ENCODE peak calls at places on chromosomes 1 and 21, in four cellular contexts. Y is WTC11, L is GM12878, H is K562. Z is an unnamed sample.

GRCh38 chr1:41902669-41903068 is 16.1 kb downstream of the HIVEP3 start:
- DNase-seq in Y (no peak), L (no peak), H (no peak), Z (no peak)

GRCh38 chr21:25385912-25386474 is 221.3 kb downstream of the MRPL39 start:
- DNase-seq in Y (peak), L (no peak), H (peak), Z (peak)

GRCh38 chr1:94013331-94013925 is 104.2 kb upstream of the GCLM start:
- DNase-seq in Y (no peak), L (no peak), H (no peak), Z (no peak)

GRCh38 chr21:17989780-17990179 is 170.6 kb upstream of the C21orf91 start:
- DNase-seq in Y (no peak), L (no peak), H (no peak), Z (no peak)

GRCh38 chr1:197017558-197018146 is 40.3 kb downstream of the CFHR5 start:
- DNase-seq in Y (no peak), L (no peak), H (peak), Z (no peak)

GRCh38 chr1:42529724-42530161 is 66.7 kb downstream of the CCDC30 start:
- DNase-seq in Y (no peak), L (no peak), H (no peak), Z (no peak)

GRCh38 chr1:151156515-151156819 is at the start of gene TNFAIP8L2:
- DNase-seq in Y (peak), L (peak), H (peak), Z (no peak)

GRCh38 chr1:98704474-98704873 is 43.0 kb downstream of the SNX7 start:
- DNase-seq in Y (peak), L (no peak), H (no peak), Z (no peak)

GRCh38 chr1:17713993-17714392 is 41.1 kb upstream of the ACTL8 start:
- DNase-seq in Y (no peak), L (no peak), H (no peak), Z (no peak)

GRCh38 chr1:39849203-39849602 is 34.1 kb downstream of the TRIT1 start:
- DNase-seq in Y (no peak), L (no peak), H (no peak), Z (no peak)

GRCh38 chr1:16607433-16607851 is 5.9 kb downstream of the NBPF1 start:
- DNase-seq in Y (no peak), L (no peak), H (no peak), Z (no peak)

GRCh38 chr1:101908980-101909379 is 87.7 kb downstream of the OLFM3 start:
- DNase-seq in Y (no peak), L (no peak), H (no peak), Z (no peak)

GRCh38 chr21:45076245-45076661 is 1.9 kb downstream of the ADARB1 start:
- DNase-seq in Y (no peak), L (no peak), H (no peak), Z (peak)

GRCh38 chr1:10625554-10625953 is 150.8 kb downstream of the PEX14 start:
- DNase-seq in Y (no peak), L (no peak), H (no peak), Z (no peak)

GRCh38 chr1:6580588-6581270 is 935 bp downstream of the ZBTB48 start:
- DNase-seq in Y (no peak), L (no peak), H (peak), Z (no peak)

GRCh38 chr1:161013591-161014513 is 7.1 kb downstream of the F11R start:
- DNase-seq in Y (peak), L (peak), H (peak), Z (peak)

GRCh38 chr1:173527151-173527826 is 50.2 kb downstream of the PRDX6 start:
- DNase-seq in Y (no peak), L (no peak), H (peak), Z (no peak)

GRCh38 chr1:185636848-185637247 is 97.3 kb upstream of the HMCN1 start:
- DNase-seq in Y (no peak), L (peak), H (no peak), Z (no peak)

GRCh38 chr1:153677718-153678518 is 570 bp upstream of the NPR1 start:
- DNase-seq in Y (peak), L (no peak), H (peak), Z (no peak)

GRCh38 chr1:99727575-99728190 is 38.8 kb downstream of the FRRS1 start:
- DNase-seq in Y (no peak), L (no peak), H (no peak), Z (no peak)

GRCh38 chr1:25473653-25474225 is 43.0 kb downstream of the MACO1 start:
- DNase-seq in Y (no peak), L (no peak), H (no peak), Z (no peak)

GRCh38 chr1:75548721-75549480 is 62.0 kb downstream of the SLC44A5 start:
- DNase-seq in Y (no peak), L (no peak), H (no peak), Z (no peak)

GRCh38 chr1:98383341-98383740 is 278.2 kb upstream of the SNX7 start:
- DNase-seq in Y (no peak), L (no peak), H (no peak), Z (no peak)

GRCh38 chr1:228032041-228032440 is 25.2 kb downstream of the WNT3A start:
- DNase-seq in Y (no peak), L (no peak), H (no peak), Z (no peak)

GRCh38 chr1:207495816-207496792 is at the start of gene CR1:
- DNase-seq in Y (peak), L (no peak), H (peak), Z (no peak)

GRCh38 chr21:30831194-30831765 is 1.7 kb upstream of the KRTAP7-1 start:
- DNase-seq in Y (peak), L (no peak), H (peak), Z (peak)

GRCh38 chr1:231757759-231758158 is 131.2 kb downstream of the DISC1 start:
- DNase-seq in Y (no peak), L (no peak), H (no peak), Z (no peak)
- TF ChIP-seq NR2C2 in Y (no peak), L (no peak), H (no peak), Z (no peak)

DNA sequence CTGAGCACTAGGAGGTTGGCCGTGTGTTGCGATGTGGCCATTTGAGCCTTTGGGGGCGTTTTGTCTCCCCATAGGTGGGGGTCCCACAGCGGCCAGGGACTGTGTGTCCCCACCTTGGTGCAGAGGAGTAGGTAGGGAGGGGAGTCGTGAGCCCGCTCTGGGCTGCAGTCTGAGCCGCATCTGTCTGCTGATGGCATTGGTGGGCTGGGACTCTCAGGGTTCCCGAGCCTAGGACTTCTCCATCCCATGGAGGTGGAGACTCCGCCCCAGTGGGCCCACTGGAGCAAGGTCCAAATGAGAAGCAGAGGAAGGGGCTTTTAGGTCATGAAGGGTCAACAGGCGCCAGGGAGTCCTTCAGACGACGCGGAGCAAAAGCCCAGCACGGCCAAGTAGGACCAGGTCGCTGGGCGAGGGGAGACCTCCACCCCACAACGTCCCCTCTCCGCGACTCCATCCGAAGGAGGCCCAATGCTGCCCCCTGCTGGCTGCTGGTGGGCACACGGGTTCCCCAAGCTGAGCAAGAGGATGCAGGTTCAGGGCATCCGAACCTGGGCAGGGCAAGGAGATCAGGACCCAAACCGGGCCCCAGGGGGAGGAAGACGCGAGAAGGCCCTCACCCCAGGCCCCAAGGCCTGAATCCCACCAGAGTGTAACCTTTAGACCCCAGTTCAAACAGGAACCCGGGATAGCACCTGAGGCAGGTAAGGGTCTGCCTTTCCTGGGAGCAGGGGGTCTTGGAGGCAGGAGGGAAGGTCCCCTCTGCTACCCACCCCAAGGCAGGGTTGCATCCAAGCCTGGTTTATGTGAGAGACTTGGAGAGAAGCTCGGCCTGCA is 14.9 kb downstream of the TTC34 start:
- DNase-seq in Y (peak), L (no peak), H (peak), Z (no peak)
- TF ChIP-seq NR2C2 in Y (no peak), L (no peak), H (no peak), Z (no peak)

GRCh38 chr21:46366561-46366960 is 42.6 kb downstream of the PCNT start:
- DNase-seq in Y (no peak), L (no peak), H (no peak), Z (no peak)
- TF ChIP-seq NR2C2 in Y (no peak), L (no peak), H (no peak), Z (no peak)

DNA sequence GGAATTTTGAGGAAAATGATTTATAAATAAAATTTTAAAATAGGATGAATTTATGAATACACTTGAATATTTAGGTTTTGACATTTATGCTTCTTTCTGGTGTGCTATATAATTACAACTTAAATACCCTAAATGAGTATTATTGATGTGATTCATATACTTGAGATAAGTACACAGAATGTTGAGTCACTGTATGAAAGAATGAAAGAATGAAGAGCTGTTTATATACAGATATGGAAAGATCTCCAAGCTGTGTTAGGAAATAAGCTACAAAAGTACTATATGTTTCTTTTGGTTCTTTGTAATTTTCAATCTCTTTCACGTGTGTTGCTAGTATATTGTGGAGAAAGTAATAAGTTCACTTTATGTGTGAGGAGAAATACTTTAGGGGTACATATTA is 147.2 kb downstream of the RASAL2 start:
- DNase-seq in Y (no peak), L (no peak), H (no peak), Z (no peak)
- TF ChIP-seq NR2C2 in Y (no peak), L (no peak), H (no peak), Z (no peak)